ENCODE peak calls at places on chromosomes 2 and 18, in nine cellular contexts. A is activated CD4-positive, alpha-beta T cell treated with anti-CD3 and anti-CD28 coated beads, Interleukin-2, amount 50 U/mL, for 24 hours; O is ovary; Y is sciatic nerve; J is activated T-helper 9 cell treated with anti-CD3 and anti-CD28 coated beads, Interleukin-2, amount 50 U/mL, for 16 hours; C is NAMALWA; G is GM12891; W is sigmoid colon; X is NCI-H1092 treated with DMSO at 0.1 percent for 48 hours. F is an unnamed sample.

GRCh38 chr2:9983413-9984216 is 32.1 kb downstream of the GRHL1 start:
- DNase-seq in A (no peak), O (no peak), Y (no peak), J (no peak), C (no peak), G (no peak), W (no peak), X (no peak), F (no peak)

GRCh38 chr2:32442020-32442467 is 85.2 kb downstream of the BIRC6 start:
- DNase-seq in A (no peak), O (no peak), Y (no peak), J (no peak), C (no peak), G (no peak), W (no peak), X (no peak), F (no peak)

GRCh38 chr2:41495050-41495449 is 552.8 kb upstream of the PKDCC start:
- DNase-seq in A (no peak), O (no peak), Y (no peak), J (no peak), C (no peak), G (no peak), W (no peak), X (no peak), F (no peak)

GRCh38 chr2:232483296-232483922 is 4.2 kb downstream of the ECEL1 start:
- DNase-seq in A (no peak), O (peak; percentile 27), Y (no peak), J (no peak), C (no peak), G (no peak), W (peak; percentile 48), X (no peak), F (peak; percentile 78)

GRCh38 chr2:137913169-137913568 is 51.1 kb upstream of the HNMT start:
- DNase-seq in A (no peak), O (no peak), Y (no peak), J (no peak), C (no peak), G (no peak), W (no peak), X (no peak), F (no peak)

GRCh38 chr2:75489682-75490180 is 71.0 kb downstream of the EVA1A start:
- DNase-seq in A (no peak), O (no peak), Y (no peak), J (no peak), C (no peak), G (no peak), W (no peak), X (no peak), F (no peak)

GRCh38 chr2:129112181-129112580 is 793.5 kb upstream of the HS6ST1 start:
- DNase-seq in A (no peak), O (no peak), Y (no peak), J (no peak), C (no peak), G (no peak), W (no peak), X (no peak), F (no peak)

GRCh38 chr2:73642338-73643018 is at the start of gene NAT8:
- DNase-seq in A (no peak), O (no peak), Y (no peak), J (no peak), C (no peak), G (no peak), W (no peak), X (no peak), F (no peak)

GRCh38 chr2:239882781-239883180 is 142.4 kb downstream of the NDUFA10 start:
- DNase-seq in A (no peak), O (no peak), Y (no peak), J (no peak), C (no peak), G (no peak), W (no peak), X (no peak), F (no peak)

GRCh38 chr2:39508243-39508642 is 71.2 kb upstream of the MAP4K3 start:
- DNase-seq in A (no peak), O (no peak), Y (no peak), J (no peak), C (no peak), G (no peak), W (no peak), X (no peak), F (no peak)

GRCh38 chr18:54775686-54776085 is 52.6 kb upstream of the RAB27B start:
- DNase-seq in A (no peak), O (no peak), Y (no peak), J (no peak), C (no peak), G (no peak), W (no peak), X (no peak), F (no peak)

GRCh38 chr18:24613887-24614286 is 153.4 kb downstream of the HRH4 start:
- DNase-seq in A (no peak), O (no peak), Y (no peak), J (no peak), C (no peak), G (no peak), W (no peak), X (no peak), F (no peak)

GRCh38 chr2:216701544-216701943 is 6.2 kb upstream of the IGFBP5 start:
- DNase-seq in A (no peak), O (no peak), Y (no peak), J (no peak), C (no peak), G (no peak), W (no peak), X (no peak), F (no peak)

GRCh38 chr2:18311413-18311812 is 249.0 kb downstream of the RDH14 start:
- DNase-seq in A (no peak), O (no peak), Y (no peak), J (no peak), C (no peak), G (no peak), W (no peak), X (peak; percentile 76), F (no peak)

GRCh38 chr2:121640380-121641326 is 8.6 kb downstream of the CLASP1 start:
- DNase-seq in A (no peak), O (no peak), Y (no peak), J (no peak), C (no peak), G (no peak), W (no peak), X (no peak), F (no peak)

GRCh38 chr2:72923833-72924352 is 6.6 kb downstream of the EMX1 start:
- DNase-seq in A (no peak), O (no peak), Y (no peak), J (no peak), C (no peak), G (peak; percentile 13), W (peak; percentile 52), X (no peak), F (peak; percentile 77)

GRCh38 chr2:39772086-39772811 is 6.8 kb downstream of the THUMPD2 start:
- DNase-seq in A (no peak), O (no peak), Y (no peak), J (no peak), C (no peak), G (no peak), W (no peak), X (no peak), F (no peak)

GRCh38 chr2:240269886-240270285 is 129.4 kb upstream of the OTOS start:
- DNase-seq in A (no peak), O (no peak), Y (no peak), J (no peak), C (no peak), G (no peak), W (no peak), X (no peak), F (no peak)

GRCh38 chr2:234491897-234492296 is 5.0 kb downstream of the ARL4C start:
- DNase-seq in A (no peak), O (no peak), Y (no peak), J (no peak), C (no peak), G (no peak), W (no peak), X (no peak), F (no peak)